ENCODE peak calls at places on chromosomes 16 and 17, in four cellular contexts. M is body of pancreas, Q is thoracic aorta, I is transverse colon. C is an unnamed sample.
A peak's percentile ranks its signal among the peaks of the same experiment; 100 is the strongest.

GRCh38 chr16:8623634-8624033 is 2.1 kb downstream of the METTL22 start:
- DNase-seq in Q (no peak), M (no peak), I (no peak), C (no peak)

GRCh38 chr17:76536511-76537287 is 810 bp downstream of the CYGB start:
- DNase-seq in M (no peak), I (no peak), Q (no peak), C (no peak)

GRCh38 chr16:85582177-85582888 is 30.8 kb upstream of the GSE1 start:
- DNase-seq in M (no peak), Q (no peak), I (no peak), C (no peak)

GRCh38 chr16:86714166-86714565 is 135.8 kb downstream of the FOXL1 start:
- DNase-seq in Q (no peak), M (no peak), I (no peak), C (no peak)

GRCh38 chr16:24789881-24790280 is 55.9 kb upstream of the SLC5A11 start:
- DNase-seq in Q (no peak), M (no peak), I (no peak), C (no peak)

GRCh38 chr16:85222151-85222863 is 110.0 kb upstream of the CIBAR2 start:
- DNase-seq in I (no peak), Q (no peak), M (no peak), C (no peak)

GRCh38 chr16:58678716-58679115 is 5.9 kb downstream of the SLC38A7 start:
- DNase-seq in I (no peak), Q (no peak), M (peak; percentile 36), C (peak; percentile 58)

GRCh38 chr17:79740413-79740812 is 9.7 kb downstream of the ENPP7 start:
- DNase-seq in I (no peak), Q (no peak), M (peak; percentile 68), C (no peak)

GRCh38 chr17:78499715-78500540 is 77.3 kb downstream of the DNAH17 start:
- DNase-seq in Q (no peak), I (no peak), M (no peak), C (no peak)

GRCh38 chr16:11498683-11499082 is 88.0 kb downstream of the LITAF start:
- DNase-seq in M (peak; percentile 45), Q (no peak), I (no peak), C (no peak)

GRCh38 chr17:76262732-76263344 is 2.3 kb upstream of the UBALD2 start:
- DNase-seq in I (peak; percentile 84), Q (no peak), M (peak; percentile 88), C (peak; percentile 56)

GRCh38 chr17:79801156-79802038 is 4.5 kb upstream of the CBX8 start:
- DNase-seq in M (peak; percentile 31), Q (no peak), I (peak; percentile 55), C (no peak)

GRCh38 chr17:74446551-74447500 is 14.9 kb downstream of the GPRC5C start:
- DNase-seq in I (no peak), M (peak; percentile 82), Q (peak; percentile 82), C (peak; percentile 79)

GRCh38 chr16:3198334-3199072 is 10.5 kb downstream of the OR1F1 start:
- DNase-seq in I (no peak), M (no peak), Q (no peak), C (no peak)

GRCh38 chr17:59853168-59853918 is 39.4 kb downstream of the TUBD1 start:
- DNase-seq in I (peak; percentile 83), Q (no peak), M (peak; percentile 84), C (no peak)

GRCh38 chr17:73257516-73257915 is 4.2 kb downstream of the CPSF4L start:
- DNase-seq in Q (no peak), M (no peak), I (peak; percentile 13), C (peak; percentile 22)

GRCh38 chr17:73983623-73984410 is 219.7 kb upstream of the RPL38 start:
- DNase-seq in I (no peak), M (no peak), Q (no peak), C (no peak)

GRCh38 chr16:47069841-47070584 is 73.7 kb downstream of the NETO2 start:
- DNase-seq in I (no peak), Q (no peak), M (no peak), C (no peak)

GRCh38 chr16:56847173-56847948 is 17.6 kb upstream of the SLC12A3 start:
- DNase-seq in I (no peak), Q (no peak), M (no peak), C (no peak)

GRCh38 chr16:22225060-22225459 is 19.0 kb downstream of the EEF2K start:
- DNase-seq in M (no peak), Q (no peak), I (no peak), C (no peak)

GRCh38 chr17:63035695-63036094 is 69.7 kb downstream of the TANC2 start:
- DNase-seq in Q (no peak), I (no peak), M (no peak), C (no peak)

GRCh38 chr16:49556252-49557069 is 182.9 kb downstream of the C16orf78 start:
- DNase-seq in Q (no peak), I (no peak), M (no peak), C (no peak)

GRCh38 chr17:68020451-68020779 is 15.1 kb upstream of the KPNA2 start:
- DNase-seq in M (no peak), Q (no peak), I (no peak), C (peak; percentile 63)

GRCh38 chr17:40825596-40825995 is 3.2 kb upstream of the KRT10 start:
- DNase-seq in I (no peak), M (no peak), Q (no peak), C (no peak)

GRCh38 chr17:17841620-17842025 is 4.8 kb upstream of the SREBF1 start:
- DNase-seq in Q (no peak), I (no peak), M (peak; percentile 89), C (peak; percentile 42)

GRCh38 chr17:76378548-76379274 is 5.7 kb upstream of the SPHK1 start:
- DNase-seq in I (no peak), Q (no peak), M (no peak), C (no peak)

GRCh38 chr16:57028086-57028485 is 38.7 kb downstream of the NLRC5 start:
- DNase-seq in Q (no peak), M (no peak), I (no peak), C (no peak)

GRCh38 chr17:30191072-30191471 is 44.4 kb downstream of the SLC6A4 start:
- DNase-seq in M (no peak), Q (no peak), I (no peak), C (no peak)

GRCh38 chr16:89031715-89032659 is 55.0 kb upstream of the CBFA2T3 start:
- DNase-seq in Q (no peak), I (peak; percentile 56), M (peak; percentile 64), C (peak; percentile 63)

GRCh38 chr16:52050418-52050817 is 496.5 kb downstream of the TOX3 start:
- DNase-seq in I (no peak), M (no peak), Q (no peak), C (no peak)

GRCh38 chr16:1183235-1183907 is 30.5 kb downstream of the CACNA1H start:
- DNase-seq in I (peak; percentile 53), Q (no peak), M (peak; percentile 46), C (no peak)

GRCh38 chr16:57391708-57392107 is 12.9 kb upstream of the CCL17 start:
- DNase-seq in Q (no peak), M (no peak), I (no peak), C (no peak)

DNA sequence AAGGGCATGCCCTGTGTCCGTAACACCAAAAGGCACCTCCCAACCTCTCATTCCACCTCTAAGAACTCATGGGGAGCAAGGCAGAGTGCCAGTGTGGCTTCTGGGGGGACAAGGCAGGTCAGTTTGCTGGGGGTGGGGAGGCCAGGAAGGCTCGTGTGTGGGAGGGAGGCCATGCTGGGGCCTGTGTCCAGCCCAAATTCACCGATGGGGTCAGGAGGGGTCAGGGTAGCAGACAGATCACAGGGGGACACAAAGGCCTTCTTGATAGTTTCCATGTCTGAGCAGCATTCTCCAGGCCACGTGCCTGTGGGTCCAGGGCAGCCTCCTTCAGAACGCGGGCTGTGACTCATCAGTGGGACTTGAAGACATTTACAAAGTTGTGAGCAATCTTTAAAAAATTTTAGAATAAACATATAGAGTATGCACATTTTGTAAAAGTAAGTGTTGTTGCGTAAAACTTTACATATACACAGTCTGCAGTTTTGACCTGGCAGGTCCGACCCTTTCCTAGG is 20.9 kb downstream of the SPACA3 start:
- DNase-seq in Q (no peak), M (no peak), I (no peak), C (no peak)
- H3K27ac ChIP-seq in Q (no peak overlapping the region), M (no peak overlapping the region), I (no peak overlapping the region), C (no peak overlapping the region)

DNA sequence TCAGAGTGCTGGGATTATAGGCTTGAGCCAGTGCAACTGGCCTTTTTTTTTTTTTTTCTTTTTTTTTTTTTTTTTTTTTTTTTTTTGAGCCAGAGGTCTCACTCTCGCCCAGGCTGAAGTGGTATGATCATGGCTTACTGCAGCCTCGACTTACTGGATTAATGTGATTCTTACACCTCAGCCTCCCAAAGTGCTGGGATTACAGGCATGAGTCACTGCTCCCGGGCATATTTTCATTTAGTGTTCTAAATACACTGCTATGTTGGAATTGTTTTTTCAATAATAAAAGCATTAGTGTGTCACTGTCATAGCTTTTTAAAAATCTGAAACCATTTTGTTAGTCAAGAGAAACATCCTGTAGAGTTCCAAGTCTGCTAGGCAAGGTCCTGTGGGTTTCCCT is 40.3 kb downstream of the NDE1 start:
- DNase-seq in M (no peak), Q (peak; percentile 21), I (no peak), C (no peak)
- H3K27ac ChIP-seq in M (no peak overlapping the region), Q (peak overlapping the region; percentile 81), I (no peak overlapping the region), C (no peak overlapping the region)

DNA sequence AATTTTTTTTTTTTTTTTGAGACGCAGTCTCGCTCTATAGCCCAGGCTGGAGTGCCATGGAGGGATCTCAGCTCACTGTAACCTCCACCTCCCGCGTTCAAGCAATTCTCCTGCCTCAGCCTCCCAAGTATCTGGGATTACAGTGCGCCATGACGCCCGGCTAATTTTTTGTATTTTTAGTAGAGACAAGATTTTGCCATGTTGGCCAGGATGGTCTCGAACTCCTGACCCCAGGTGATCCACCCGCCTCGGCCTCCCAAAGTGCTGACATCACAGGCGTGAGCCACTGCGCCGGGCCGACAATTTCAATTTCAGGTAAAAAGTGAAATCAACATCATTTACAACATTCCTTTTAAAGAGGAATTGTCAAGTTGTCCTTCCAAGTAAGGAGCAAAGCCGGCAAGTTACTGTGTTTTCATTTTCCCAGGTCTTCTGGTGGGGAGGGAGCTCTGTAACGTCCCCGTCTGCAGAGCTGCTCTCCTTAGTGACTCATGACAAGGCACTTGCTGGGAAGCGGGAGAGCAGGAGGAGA is 873 bp downstream of the NPLOC4 start:
- DNase-seq in Q (no peak), M (no peak), I (no peak), C (no peak)
- H3K27ac ChIP-seq in Q (peak overlapping the region; percentile 78), M (peak overlapping the region; percentile 76), I (peak overlapping the region; percentile 91), C (peak overlapping the region; percentile 81)

GRCh38 chr17:36510636-36511035 is 24.0 kb downstream of the MYO19 start:
- DNase-seq in Q (no peak), M (no peak), I (no peak), C (no peak)
- H3K27ac ChIP-seq in Q (no peak overlapping the region), M (no peak overlapping the region), I (no peak overlapping the region), C (no peak overlapping the region)